ENCODE peak calls at places on chromosomes 13 and 19, in six cellular contexts. J, H, K, W, V and C are unnamed samples. For H3K4me1, the result is how much of the 10 kb centered on the place peaks cover.

GRCh38 chr19:33194527-33194883 is 375 bp downstream of the LRP3 start:
- DNase-seq in W (no peak), K (no peak), V (no peak), H (no peak), J (no peak), C (no peak)

GRCh38 chr13:48749699-48750473 is 96.2 kb downstream of the CYSLTR2 start:
- DNase-seq in H (peak), W (peak), V (peak), K (peak), J (peak), C (peak)

GRCh38 chr13:60170414-60170813 is 6.7 kb upstream of the DIAPH3 start:
- DNase-seq in V (no peak), W (no peak), J (no peak), H (no peak), K (no peak), C (no peak)

GRCh38 chr19:47158367-47158791 is 27.7 kb downstream of the SAE1 start:
- DNase-seq in J (peak), H (peak), V (no peak), K (no peak), W (no peak), C (no peak)

GRCh38 chr13:82010780-82011179 is 1669.9 kb upstream of the SPRY2 start:
- DNase-seq in H (no peak), K (no peak), V (no peak), J (no peak), W (no peak), C (no peak)

GRCh38 chr19:24140099-24140498 is 53.1 kb downstream of the ZNF254 start:
- DNase-seq in V (no peak), H (no peak), W (no peak), K (no peak), J (no peak), C (no peak)

GRCh38 chr13:25478186-25478585 is 106.4 kb downstream of the ATP8A2 start:
- DNase-seq in W (no peak), K (no peak), J (no peak), H (no peak), V (no peak), C (no peak)

GRCh38 chr19:10290439-10290875 is 705 bp downstream of the ICAM5 start:
- DNase-seq in V (peak), K (no peak), W (no peak), J (no peak), H (no peak), C (no peak)

GRCh38 chr13:96947343-96947910 is 46.8 kb downstream of the OXGR1 start:
- DNase-seq in V (no peak), W (no peak), H (no peak), J (no peak), K (no peak), C (no peak)

GRCh38 chr13:94706854-94707399 is 5.4 kb downstream of the SOX21 start:
- DNase-seq in V (no peak), W (no peak), H (no peak), J (no peak), K (no peak), C (no peak)

GRCh38 chr13:77492982-77493381 is 42.5 kb upstream of the SCEL start:
- DNase-seq in J (no peak), K (peak), V (no peak), W (no peak), H (no peak), C (no peak)

GRCh38 chr13:59203855-59204254 is 959.9 kb downstream of the DIAPH3 start:
- DNase-seq in J (no peak), V (no peak), H (no peak), W (no peak), K (no peak), C (no peak)

GRCh38 chr19:4061178-4061682 is 5.5 kb downstream of the ZBTB7A start:
- DNase-seq in K (no peak), H (peak), J (peak), W (peak), V (peak), C (no peak)

GRCh38 chr13:38819596-38819995 is 132.7 kb downstream of the FREM2 start:
- DNase-seq in V (no peak), W (no peak), J (no peak), K (no peak), H (no peak), C (no peak)

GRCh38 chr13:50800091-50800739 is 43.3 kb downstream of the DLEU7 start:
- DNase-seq in V (no peak), K (no peak), J (no peak), W (no peak), H (no peak), C (no peak)

GRCh38 chr13:40974460-40975407 is 44.4 kb downstream of the ELF1 start:
- DNase-seq in J (no peak), W (no peak), K (peak), V (no peak), H (no peak), C (peak)

GRCh38 chr13:105202384-105202783 is 1333.1 kb downstream of the EFNB2 start:
- DNase-seq in K (peak), W (no peak), J (no peak), V (no peak), H (no peak), C (no peak)

GRCh38 chr13:46119883-46120614 is 15.2 kb upstream of the CPB2 start:
- DNase-seq in K (peak), H (no peak), W (no peak), J (no peak), V (peak), C (peak)

GRCh38 chr13:93535256-93535655 is 308.6 kb downstream of the GPC6 start:
- DNase-seq in K (no peak), H (no peak), J (no peak), W (no peak), V (no peak), C (no peak)

GRCh38 chr13:32045963-32046785 is 14.6 kb downstream of the FRY start:
- DNase-seq in W (no peak), V (no peak), J (no peak), H (peak), K (no peak), C (no peak)

GRCh38 chr19:14113762-14114414 is 3.7 kb downstream of the PRKACA start:
- DNase-seq in J (no peak), H (no peak), K (peak), V (peak), W (no peak), C (no peak)

GRCh38 chr13:73477441-73477840 is 418.6 kb downstream of the KLF5 start:
- DNase-seq in H (no peak), W (no peak), V (no peak), J (no peak), K (no peak), C (no peak)

GRCh38 chr13:84641491-84641890 is 759.2 kb upstream of the SLITRK1 start:
- DNase-seq in K (no peak), J (no peak), W (no peak), H (no peak), V (no peak), C (no peak)

GRCh38 chr19:47032171-47032811 is 12.7 kb downstream of the NPAS1 start:
- DNase-seq in V (no peak), K (peak), W (peak), H (no peak), J (no peak), C (no peak)

GRCh38 chr19:35703343-35703742 is 1.0 kb upstream of the ZBTB32 start:
- DNase-seq in J (no peak), W (no peak), V (no peak), K (no peak), H (no peak), C (no peak)

GRCh38 chr19:32570081-32570785 is 10.8 kb upstream of the PDCD5 start:
- DNase-seq in W (peak), J (peak), K (peak), H (peak), V (peak), C (peak)

GRCh38 chr19:56837492-56837891 is 3.0 kb downstream of the PEG3 start:
- DNase-seq in H (peak), K (no peak), J (peak), W (peak), V (peak), C (no peak)

GRCh38 chr13:43797869-43798268 is 11.1 kb upstream of the ENOX1 start:
- DNase-seq in H (no peak), W (no peak), K (no peak), V (no peak), J (no peak), C (no peak)

GRCh38 chr19:55437410-55437809 is 5.7 kb downstream of the SHISA7 start:
- DNase-seq in H (no peak), V (peak), K (peak), J (peak), W (peak), C (no peak)

GRCh38 chr13:26508885-26509284 is 48.6 kb upstream of the WASF3 start:
- DNase-seq in V (peak), J (peak), H (peak), K (no peak), W (peak), C (no peak)

GRCh38 chr13:29472317-29472961 is 123.0 kb downstream of the SLC7A1 start:
- DNase-seq in J (peak), K (peak), V (no peak), W (peak), H (peak), C (peak)

GRCh38 chr13:34143637-34144036 is 325.7 kb downstream of the RFC3 start:
- DNase-seq in J (no peak), K (no peak), H (no peak), W (no peak), V (no peak), C (no peak)

GRCh38 chr13:48233886-48234488 is 981 bp downstream of the ITM2B start:
- DNase-seq in W (no peak), V (peak), H (no peak), K (no peak), J (no peak), C (no peak)

GRCh38 chr19:12778020-12778904 is 2.9 kb upstream of the HOOK2 start:
- DNase-seq in V (peak), H (peak), K (no peak), J (peak), W (peak), C (no peak)
- H3K4me1 ChIP-seq in V (under half), H (under half), K (half or more), J (half or more), W (half or more), C (under half)

GRCh38 chr13:99433543-99434075 is 67.7 kb upstream of the TM9SF2 start:
- DNase-seq in V (no peak), W (no peak), K (no peak), H (no peak), J (no peak), C (no peak)

GRCh38 chr13:99436013-99436412 is 65.3 kb upstream of the TM9SF2 start:
- DNase-seq in K (no peak), H (no peak), J (no peak), W (no peak), V (no peak), C (no peak)

GRCh38 chr13:99436686-99437416 is 64.4 kb upstream of the TM9SF2 start:
- DNase-seq in K (peak), H (peak), V (peak), J (peak), W (peak), C (no peak)

GRCh38 chr13:99434258-99434788 is 66.9 kb upstream of the TM9SF2 start:
- DNase-seq in W (peak), H (no peak), J (no peak), V (no peak), K (no peak), C (no peak)

DNA sequence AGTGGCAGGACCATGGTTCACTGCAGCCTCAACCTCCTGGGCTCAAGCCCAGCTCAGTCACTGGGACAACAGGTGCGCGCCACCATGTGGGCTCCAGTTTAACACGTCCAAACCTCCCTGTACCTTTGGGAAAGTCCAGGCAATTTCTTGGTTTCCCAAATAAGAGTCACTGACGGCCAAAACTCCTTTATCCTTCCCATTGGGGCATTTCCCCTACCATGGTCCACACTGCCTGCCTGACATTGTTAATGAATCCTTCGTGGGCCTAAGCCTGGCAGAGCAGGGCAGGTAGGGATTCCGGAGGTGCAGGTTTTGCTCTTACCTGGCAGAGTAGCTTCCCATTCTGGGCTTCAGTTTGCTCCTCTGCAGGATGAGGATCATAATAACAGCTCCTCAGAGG is 66.2 kb upstream of the TM9SF2 start:
- DNase-seq in V (no peak), H (no peak), J (no peak), K (no peak), W (no peak), C (no peak)
- H3K4me1 ChIP-seq in V (under half), H (under half), J (under half), K (under half), W (under half), C (under half)

GRCh38 chr19:48770223-48770622 is 14.9 kb downstream of the FGF21 start:
- DNase-seq in H (no peak), J (no peak), K (no peak), W (no peak), V (no peak), C (no peak)
- H3K4me1 ChIP-seq in H (under half), J (under half), K (under half), W (under half), V (under half), C (under half)

DNA sequence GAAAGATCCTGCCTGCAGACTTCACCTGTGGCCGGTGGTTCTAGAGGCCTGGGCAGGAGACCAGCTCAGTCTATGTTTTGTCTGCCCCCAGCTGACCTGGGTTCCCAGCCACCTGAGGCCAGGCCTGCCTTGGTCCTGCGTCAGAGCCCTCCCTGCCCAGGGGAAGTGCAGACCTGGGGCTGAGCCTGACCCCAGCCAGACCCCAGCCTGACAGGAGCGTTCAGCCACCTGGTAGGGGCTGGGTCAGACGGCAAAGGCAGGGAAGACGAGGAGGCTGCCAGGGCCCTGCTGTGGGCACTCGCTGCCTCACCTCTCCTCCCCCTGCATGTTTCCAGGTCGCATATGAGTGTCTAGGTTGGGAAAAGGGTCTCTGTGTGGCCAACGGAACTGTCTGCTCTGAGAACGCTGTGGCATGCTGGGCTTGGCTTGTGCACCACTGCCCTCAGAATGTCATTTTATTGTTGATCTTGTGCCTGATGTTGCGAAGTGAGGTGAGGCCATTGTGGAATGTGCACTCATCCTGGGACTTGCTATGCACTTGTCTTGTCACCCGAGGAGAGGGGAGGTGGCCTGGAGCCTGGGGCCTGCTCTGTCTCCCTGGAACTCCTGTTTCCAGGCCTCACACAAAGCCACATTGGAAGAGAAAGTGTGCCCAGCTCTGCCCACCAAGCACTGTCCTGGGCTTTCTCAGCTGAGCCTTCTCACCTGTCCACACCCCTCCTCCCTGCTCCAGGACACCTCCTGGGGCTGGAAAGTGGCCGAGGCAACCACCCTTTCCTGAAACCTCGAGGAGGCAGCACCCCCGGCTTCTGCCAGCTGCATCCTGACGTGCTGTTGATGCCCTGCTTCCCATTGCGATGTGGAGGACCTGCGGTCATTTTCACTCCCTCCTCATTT is 15.2 kb upstream of the MCF2L start:
- DNase-seq in H (no peak), V (no peak), W (peak), K (no peak), J (no peak), C (no peak)
- H3K4me1 ChIP-seq in H (under half), V (under half), W (under half), K (under half), J (under half), C (under half)

DNA sequence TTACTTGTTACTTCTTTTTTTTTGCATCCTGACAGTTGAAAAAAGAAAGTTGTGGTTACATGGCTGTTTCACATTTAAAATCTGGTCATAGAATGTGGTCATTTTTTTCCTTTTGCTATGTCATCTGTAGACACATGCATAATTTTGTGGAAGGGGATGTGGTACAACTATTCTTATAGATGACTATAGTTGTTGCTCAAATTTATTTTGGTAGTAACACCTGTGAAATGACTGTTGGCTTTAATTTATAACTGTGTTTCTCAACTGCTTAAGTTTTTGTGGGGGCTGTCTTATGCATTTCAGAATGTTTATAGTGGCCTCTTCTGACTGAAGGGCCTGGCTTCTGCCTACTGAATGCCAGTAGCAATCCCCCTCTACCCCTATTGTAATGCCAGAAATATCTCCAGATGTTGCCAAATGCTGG is 130.5 kb downstream of the PAN3 start:
- DNase-seq in J (no peak), W (no peak), H (no peak), K (no peak), V (no peak), C (no peak)
- H3K4me1 ChIP-seq in J (under half), W (under half), H (under half), K (under half), V (under half), C (under half)

DNA sequence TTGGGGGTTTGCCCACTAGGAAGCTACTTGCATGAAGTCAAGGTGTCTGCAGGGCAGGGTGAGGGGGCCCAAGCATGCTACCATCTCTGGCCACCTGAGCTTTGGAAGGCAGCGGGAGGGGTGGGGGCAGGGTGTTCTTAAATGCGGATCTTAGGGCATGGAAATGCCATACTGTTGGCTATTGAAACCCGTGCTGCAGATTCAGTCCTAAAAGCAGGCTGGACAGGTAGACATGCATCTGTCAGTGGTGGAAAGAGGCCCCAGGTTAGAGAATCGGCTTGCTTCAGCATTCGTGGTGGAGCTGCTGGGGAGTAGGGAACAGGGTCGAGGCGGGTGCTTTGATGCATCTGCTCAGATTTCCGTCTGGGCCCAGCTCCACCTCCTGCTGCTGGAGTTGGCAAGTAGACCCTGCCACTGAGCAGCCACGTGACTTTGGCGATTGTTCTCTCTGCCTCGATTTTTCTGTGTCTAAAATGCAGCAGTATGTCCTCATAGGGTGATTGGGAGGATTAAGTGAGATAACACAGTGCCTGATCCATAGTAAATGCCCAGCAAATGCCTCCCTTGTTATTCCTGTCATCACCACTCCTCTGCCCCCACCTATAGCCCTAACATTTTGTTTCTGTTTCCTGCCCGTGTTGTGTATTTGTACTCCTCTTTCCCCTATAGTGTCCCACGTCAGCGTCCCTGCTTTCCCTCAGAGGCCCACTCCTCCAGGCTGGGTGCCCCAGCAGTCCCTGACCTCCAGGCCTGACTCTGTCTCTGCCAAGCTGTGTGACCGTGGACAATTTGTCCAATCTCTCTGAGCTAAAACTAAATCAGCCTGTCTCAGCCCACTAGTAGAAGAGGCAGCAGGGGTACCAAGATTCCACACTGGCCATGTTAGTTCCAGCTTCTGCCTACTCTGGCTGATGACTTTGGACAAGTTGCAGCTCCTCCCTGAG is 5.8 kb downstream of the PPP1R37 start:
- DNase-seq in J (peak), K (no peak), W (peak), H (no peak), V (peak), C (no peak)
- H3K4me1 ChIP-seq in J (half or more), K (under half), W (half or more), H (under half), V (under half), C (under half)

GRCh38 chr13:35769812-35770211 is 293.3 kb upstream of the MAB21L1 start:
- DNase-seq in J (no peak), K (no peak), V (no peak), H (no peak), W (no peak), C (no peak)

GRCh38 chr13:35771898-35772297 is 295.4 kb upstream of the MAB21L1 start:
- DNase-seq in K (no peak), J (no peak), W (no peak), V (no peak), H (no peak), C (no peak)

GRCh38 chr13:35768551-35768950 is 292.1 kb upstream of the MAB21L1 start:
- DNase-seq in W (no peak), V (no peak), J (no peak), K (no peak), H (no peak), C (no peak)

GRCh38 chr13:35768126-35768525 is 291.6 kb upstream of the MAB21L1 start:
- DNase-seq in H (no peak), K (no peak), J (no peak), V (no peak), W (no peak), C (no peak)

GRCh38 chr13:35770756-35771291 is 294.3 kb upstream of the MAB21L1 start:
- DNase-seq in V (no peak), K (no peak), J (no peak), H (no peak), W (no peak), C (no peak)
- H3K4me1 ChIP-seq in V (under half), K (under half), J (under half), H (under half), W (under half), C (under half)